ENCODE peak calls at places on chromosomes 12 and 14, in four cellular contexts. One of them, this sample, is unnamed.

GRCh38 chr14:52961060-52961639 is 10.3 kb upstream of the FERMT2 start:
- DNase-seq in CD4-positive, alpha-beta T cell: peak; percentile 39
- DNase-seq in EH: peak; percentile 72
- DNase-seq in dermis blood vessel endothelial cell: peak; percentile 83
- DNase-seq in this sample: no peak

GRCh38 chr14:79825046-79825521 is 386.2 kb downstream of the DIO2 start:
- DNase-seq in EH: peak; percentile 59
- DNase-seq in dermis blood vessel endothelial cell: peak; percentile 1
- DNase-seq in CD4-positive, alpha-beta T cell: no peak
- DNase-seq in this sample: no peak

GRCh38 chr14:51014625-51015024 is 70.3 kb upstream of the PYGL start:
- DNase-seq in EH: no peak
- DNase-seq in CD4-positive, alpha-beta T cell: no peak
- DNase-seq in dermis blood vessel endothelial cell: peak; percentile 25
- DNase-seq in this sample: no peak

GRCh38 chr12:11814362-11814761 is 164.9 kb downstream of the ETV6 start:
- DNase-seq in CD4-positive, alpha-beta T cell: no peak
- DNase-seq in dermis blood vessel endothelial cell: peak; percentile 78
- DNase-seq in EH: peak; percentile 84
- DNase-seq in this sample: no peak

GRCh38 chr12:113263431-113263963 is 42.2 kb downstream of the TPCN1 start:
- DNase-seq in EH: no peak
- DNase-seq in CD4-positive, alpha-beta T cell: no peak
- DNase-seq in dermis blood vessel endothelial cell: no peak
- DNase-seq in this sample: no peak

GRCh38 chr14:94679106-94679819 is 67.1 kb downstream of the SERPINA3 start:
- DNase-seq in EH: no peak
- DNase-seq in dermis blood vessel endothelial cell: no peak
- DNase-seq in CD4-positive, alpha-beta T cell: no peak
- DNase-seq in this sample: no peak

GRCh38 chr14:92645841-92646478 is 102.5 kb downstream of the LGMN start:
- DNase-seq in CD4-positive, alpha-beta T cell: no peak
- DNase-seq in dermis blood vessel endothelial cell: no peak
- DNase-seq in EH: peak; percentile 97
- DNase-seq in this sample: no peak

GRCh38 chr12:15728118-15728598 is 61.0 kb downstream of the EPS8 start:
- DNase-seq in dermis blood vessel endothelial cell: peak; percentile 86
- DNase-seq in CD4-positive, alpha-beta T cell: no peak
- DNase-seq in EH: peak; percentile 90
- DNase-seq in this sample: no peak

GRCh38 chr12:30996255-30996654 is 69.7 kb downstream of the TSPAN11 start:
- DNase-seq in dermis blood vessel endothelial cell: peak; percentile 92
- DNase-seq in EH: peak; percentile 48
- DNase-seq in CD4-positive, alpha-beta T cell: no peak
- DNase-seq in this sample: no peak

GRCh38 chr12:132444957-132445883 is 44.7 kb upstream of the FBRSL1 start:
- DNase-seq in dermis blood vessel endothelial cell: no peak
- DNase-seq in CD4-positive, alpha-beta T cell: peak; percentile 86
- DNase-seq in EH: no peak
- DNase-seq in this sample: no peak

GRCh38 chr14:104864267-104865068 is 600 bp upstream of the CEP170B start:
- DNase-seq in EH: no peak
- DNase-seq in CD4-positive, alpha-beta T cell: no peak
- DNase-seq in dermis blood vessel endothelial cell: no peak
- DNase-seq in this sample: no peak

GRCh38 chr14:94303111-94303510 is 10.0 kb upstream of the SERPINA10 start:
- DNase-seq in CD4-positive, alpha-beta T cell: no peak
- DNase-seq in dermis blood vessel endothelial cell: no peak
- DNase-seq in EH: no peak
- DNase-seq in this sample: no peak

GRCh38 chr12:22271036-22271435 is 63.5 kb downstream of the ST8SIA1 start:
- DNase-seq in CD4-positive, alpha-beta T cell: no peak
- DNase-seq in EH: peak; percentile 88
- DNase-seq in dermis blood vessel endothelial cell: peak; percentile 20
- DNase-seq in this sample: no peak

GRCh38 chr12:13254311-13254710 is 57.8 kb downstream of the EMP1 start:
- DNase-seq in dermis blood vessel endothelial cell: no peak
- DNase-seq in CD4-positive, alpha-beta T cell: no peak
- DNase-seq in EH: no peak
- DNase-seq in this sample: no peak

This sample was measured in neural crest cell.